ENCODE peak calls at places on chromosome 21, in seven cellular contexts. Z is H1, G is HCT116, A is SK-N-SH, X is HepG2, Y is K562, F is GM12878. C is an unnamed sample.

GRCh38 chr21:25456672-25457071 is 150.6 kb downstream of the MRPL39 start:
- DNase-seq in G (no peak), A (no peak), Z (no peak), X (no peak), Y (no peak), F (peak; percentile 77), C (no peak)

GRCh38 chr21:30243691-30244090 is 27.8 kb upstream of the CLDN8 start:
- DNase-seq in Z (no peak), F (no peak), A (no peak), X (no peak), G (no peak), Y (no peak), C (no peak)

GRCh38 chr21:32806810-32807386 is 35.3 kb upstream of the PAXBP1 start:
- DNase-seq in G (no peak), Z (no peak), X (no peak), A (no peak), Y (no peak), F (no peak), C (no peak)

GRCh38 chr21:15224346-15225086 is 159.7 kb upstream of the NRIP1 start:
- DNase-seq in A (no peak), Y (no peak), F (no peak), Z (no peak), G (peak; percentile 56), X (no peak), C (no peak)

GRCh38 chr21:14797543-14797942 is 251.4 kb upstream of the SAMSN1 start:
- DNase-seq in X (no peak), G (no peak), Y (no peak), A (no peak), F (no peak), Z (no peak), C (no peak)

GRCh38 chr21:17264182-17264581 is 248.7 kb upstream of the CXADR start:
- DNase-seq in G (no peak), X (no peak), Z (no peak), Y (no peak), F (no peak), A (no peak), C (no peak)

GRCh38 chr21:31132574-31133242 is 94.4 kb upstream of the KRTAP19-8 start:
- DNase-seq in Z (no peak), G (no peak), X (no peak), A (no peak), Y (no peak), F (peak; percentile 93), C (no peak)

GRCh38 chr21:26388731-26389231 is 184.3 kb downstream of the CYYR1 start:
- DNase-seq in X (no peak), Z (no peak), F (no peak), G (no peak), A (peak; percentile 13), Y (no peak), C (no peak)

GRCh38 chr21:35791541-35792335 is 268.6 kb downstream of the SETD4 start:
- DNase-seq in Z (no peak), G (no peak), A (no peak), F (no peak), X (no peak), Y (no peak), C (no peak)

GRCh38 chr21:41061701-41062100 is 106.3 kb upstream of the BACE2 start:
- DNase-seq in F (no peak), Z (no peak), A (no peak), G (no peak), Y (no peak), X (no peak), C (no peak)

GRCh38 chr21:31750843-31751242 is 18.9 kb upstream of the SCAF4 start:
- DNase-seq in G (peak; percentile 50), F (no peak), A (no peak), Y (no peak), X (no peak), Z (no peak), C (no peak)

GRCh38 chr21:15514073-15514946 is 215.5 kb upstream of the USP25 start:
- DNase-seq in A (no peak), Z (no peak), G (no peak), X (peak; percentile 94), F (peak; percentile 45), Y (no peak), C (no peak)

DNA sequence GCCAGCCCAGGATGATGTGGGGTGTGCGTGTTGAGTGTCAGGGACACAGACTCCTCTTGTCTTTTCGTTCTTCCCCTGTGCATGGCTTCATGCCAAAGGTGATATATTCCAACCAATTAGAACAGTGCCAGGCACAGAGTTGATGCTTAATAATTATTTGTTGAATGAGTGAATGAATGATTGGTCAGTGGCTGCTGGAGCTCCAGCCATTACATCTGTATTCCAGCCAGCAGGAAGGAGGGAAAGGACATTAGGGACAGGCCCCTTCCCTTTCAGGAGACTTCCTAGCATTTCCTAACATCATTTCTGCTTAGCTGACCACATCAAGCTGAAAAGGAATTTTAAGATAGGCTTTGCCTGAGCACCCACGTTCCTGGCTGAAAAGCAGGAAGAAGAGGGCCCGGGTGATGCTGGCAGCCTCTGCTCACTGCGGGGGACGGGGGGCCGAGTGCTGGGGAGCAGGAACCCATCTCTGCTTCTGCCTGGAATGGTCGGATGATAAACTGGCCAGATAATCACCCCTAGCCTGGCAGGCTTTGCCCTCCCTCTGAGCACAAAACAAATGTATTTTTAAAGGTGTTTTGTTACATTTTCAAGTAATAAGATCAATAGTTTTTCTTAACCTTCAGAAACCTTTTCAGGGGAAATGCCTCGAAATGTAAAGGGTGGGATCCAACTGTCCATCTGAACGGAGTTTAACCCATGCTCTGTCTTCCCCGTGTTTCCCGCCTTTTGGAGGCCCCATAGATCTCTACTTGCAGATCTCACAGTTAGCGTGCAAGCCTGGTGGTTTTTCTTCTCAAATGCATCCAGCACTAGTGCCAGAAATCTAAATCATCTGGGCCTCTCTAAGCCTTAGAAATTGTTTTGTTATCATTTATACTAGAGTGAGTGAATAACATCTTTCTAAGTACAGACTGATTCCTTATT is 39.0 kb downstream of the SLC37A1 start:
- DNase-seq in G (no peak), Z (no peak), Y (no peak), F (no peak), X (no peak), A (no peak), C (no peak)
- TF ChIP-seq JUND in G (no peak), Z (no peak), Y (no peak), F (no peak), X (no peak), A (no peak), C (no peak)

DNA sequence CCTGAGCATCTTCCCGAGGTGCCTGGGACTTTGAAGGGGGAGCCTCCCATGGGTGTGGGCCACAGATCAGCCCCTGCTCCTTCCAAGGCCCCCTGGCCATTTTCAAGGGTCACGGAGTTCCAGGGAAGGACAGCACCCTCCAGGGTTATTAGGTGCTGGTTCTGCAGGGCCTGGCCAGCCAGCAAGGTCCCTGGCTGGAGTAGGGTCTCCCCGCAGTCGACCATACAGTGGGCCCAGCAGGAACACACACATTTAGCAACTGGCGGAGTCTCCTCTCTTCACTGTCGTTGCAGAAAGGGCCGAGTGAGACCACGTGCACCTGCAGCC is 17.7 kb upstream of the SUMO3 start:
- DNase-seq in Y (no peak), X (no peak), A (no peak), G (no peak), Z (no peak), F (no peak), C (no peak)
- TF ChIP-seq JUND in Y (no peak), X (no peak), A (no peak), G (no peak), Z (no peak), F (no peak), C (no peak)

DNA sequence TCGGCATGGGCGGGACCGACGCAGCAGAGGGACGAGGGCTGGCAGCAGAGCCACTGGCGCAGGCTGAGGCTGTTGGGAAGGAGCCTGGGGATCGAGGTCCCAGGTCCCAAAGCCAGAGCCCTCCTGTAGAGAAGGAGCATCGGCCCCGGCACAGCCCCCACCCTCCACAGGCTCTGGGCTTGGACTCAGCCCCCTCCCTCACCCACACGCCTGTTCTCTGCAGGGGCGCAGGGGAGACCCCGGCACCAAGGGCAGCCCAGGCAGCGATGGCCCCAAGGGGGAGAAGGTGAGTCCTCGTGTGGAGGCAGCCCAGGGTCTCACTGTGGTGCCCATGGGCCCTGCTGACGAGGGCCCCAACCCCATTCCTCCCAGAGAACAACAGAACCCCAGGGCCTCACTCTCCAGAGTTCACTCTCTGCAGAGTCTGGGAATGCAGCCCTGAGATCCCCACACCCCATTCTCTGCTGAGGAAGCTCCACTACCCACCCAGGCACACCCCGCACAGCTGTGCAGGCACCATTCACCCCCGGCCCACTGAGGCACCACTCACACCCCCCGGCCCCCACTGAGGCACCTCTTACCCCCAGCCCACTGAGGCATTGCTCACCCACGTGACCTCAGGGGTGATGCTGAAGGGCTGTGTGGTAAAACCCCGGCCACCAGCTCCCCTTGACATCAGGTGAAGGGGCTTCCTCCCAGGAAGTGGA is 21.8 kb downstream of the COL6A2 start:
- DNase-seq in A (peak; percentile 27), Z (no peak), F (no peak), Y (no peak), X (no peak), G (no peak), C (no peak)
- TF ChIP-seq JUND in A (no peak), Z (no peak), F (no peak), Y (no peak), X (no peak), G (no peak), C (no peak)

DNA sequence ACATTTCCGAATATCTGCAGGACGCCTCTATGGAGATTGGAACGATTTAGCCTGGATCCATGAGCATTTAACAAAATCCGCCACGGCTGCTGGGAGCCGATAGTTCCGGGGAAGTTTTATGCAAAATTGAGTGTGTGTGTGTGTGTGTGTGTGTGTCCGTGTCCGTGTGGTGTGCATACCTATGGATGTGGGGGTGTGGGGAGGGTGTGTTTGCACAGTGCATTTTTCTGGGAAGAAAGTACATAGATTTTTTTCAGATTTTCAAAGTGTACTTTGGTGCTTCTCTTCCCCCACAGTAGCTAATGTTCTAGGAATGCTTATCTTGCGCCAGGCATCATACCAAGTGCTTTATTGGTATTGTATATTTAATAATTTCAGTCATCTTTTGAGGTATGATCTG is 117.4 kb downstream of the PCP4 start:
- DNase-seq in X (no peak), Z (no peak), G (no peak), F (no peak), Y (no peak), A (no peak), C (no peak)
- TF ChIP-seq JUND in X (no peak), Z (no peak), G (no peak), F (no peak), Y (no peak), A (no peak), C (no peak)

GRCh38 chr21:42073140-42074099 is 2.3 kb downstream of the UMODL1 start:
- DNase-seq in Z (no peak), Y (no peak), X (no peak), A (no peak), F (no peak), G (no peak), C (no peak)
- TF ChIP-seq JUND in Z (no peak), Y (no peak), X (no peak), A (no peak), F (no peak), G (no peak), C (no peak)

DNA sequence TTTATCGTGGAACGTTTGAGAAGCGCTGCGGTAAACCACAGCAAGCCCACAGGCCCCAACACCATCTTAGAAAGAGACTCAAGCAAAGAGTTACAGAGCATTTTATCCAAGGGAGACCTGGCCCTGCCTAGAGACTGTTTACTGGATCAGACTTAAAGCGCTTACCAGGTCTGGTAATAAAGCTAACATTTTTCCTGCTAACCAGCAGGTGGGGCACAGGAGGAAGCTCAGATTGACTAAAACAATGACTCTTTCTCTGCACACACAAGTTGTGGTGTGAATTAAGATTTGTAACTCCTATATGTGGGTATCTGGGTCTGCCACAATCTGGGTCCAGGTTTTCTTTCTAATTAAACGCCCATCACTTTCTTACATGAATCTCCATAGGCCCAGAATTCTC is 136.5 kb upstream of the ETS2 start:
- DNase-seq in X (peak; percentile 20), G (no peak), Z (no peak), Y (peak; percentile 22), A (peak; percentile 42), F (no peak), C (peak; percentile 51)
- TF ChIP-seq JUND in X (no peak), G (no peak), Z (no peak), Y (no peak), A (no peak), F (no peak), C (no peak)